ENCODE peak calls at places on chromosomes 3 and 15, in four cellular contexts. One of them, this sample, is unnamed.

GRCh38 chr15:96264801-96265515 is 65.5 kb upstream of the NR2F2 start:
- DNase-seq in GM12878: no peak
- DNase-seq in HL-60: no peak
- DNase-seq in K562: peak
- DNase-seq in this sample: no peak

GRCh38 chr15:61063875-61064320 is 165.2 kb downstream of the RORA start:
- DNase-seq in GM12878: no peak
- DNase-seq in K562: no peak
- DNase-seq in HL-60: no peak
- DNase-seq in this sample: no peak

GRCh38 chr15:94023520-94023919 is 207.8 kb upstream of the MCTP2 start:
- DNase-seq in K562: no peak
- DNase-seq in GM12878: no peak
- DNase-seq in HL-60: no peak
- DNase-seq in this sample: no peak

GRCh38 chr3:140906785-140907184 is 34.9 kb upstream of the SLC25A36 start:
- DNase-seq in HL-60: no peak
- DNase-seq in GM12878: no peak
- DNase-seq in K562: no peak
- DNase-seq in this sample: no peak

GRCh38 chr3:127717357-127718243 is 44.8 kb downstream of the ABTB1 start:
- DNase-seq in K562: no peak
- DNase-seq in GM12878: no peak
- DNase-seq in HL-60: no peak
- DNase-seq in this sample: no peak

GRCh38 chr3:126213376-126214044 is 33.1 kb upstream of the ALDH1L1 start:
- DNase-seq in K562: no peak
- DNase-seq in HL-60: no peak
- DNase-seq in GM12878: no peak
- DNase-seq in this sample: no peak

GRCh38 chr15:86852741-86853140 is 773.1 kb downstream of the AGBL1 start:
- DNase-seq in K562: no peak
- DNase-seq in GM12878: no peak
- DNase-seq in HL-60: no peak
- DNase-seq in this sample: no peak

GRCh38 chr3:171809513-171810277 is 588 bp downstream of the PLD1 start:
- DNase-seq in HL-60: no peak
- DNase-seq in GM12878: no peak
- DNase-seq in K562: peak
- DNase-seq in this sample: peak

GRCh38 chr3:141452045-141452444 is 34.8 kb upstream of the RASA2 start:
- DNase-seq in HL-60: peak
- DNase-seq in GM12878: peak
- DNase-seq in K562: peak
- DNase-seq in this sample: peak

GRCh38 chr15:101049282-101049681 is 130.1 kb downstream of the LRRK1 start:
- DNase-seq in HL-60: no peak
- DNase-seq in K562: no peak
- DNase-seq in GM12878: no peak
- DNase-seq in this sample: no peak
- TF ChIP-seq SPI1 in HL-60: no peak
- TF ChIP-seq SPI1 in K562: no peak
- TF ChIP-seq SPI1 in GM12878: no peak
- TF ChIP-seq SPI1 in this sample: no peak

GRCh38 chr3:121924734-121925133 is 30.5 kb downstream of the SLC15A2 start:
- DNase-seq in HL-60: no peak
- DNase-seq in K562: no peak
- DNase-seq in GM12878: no peak
- DNase-seq in this sample: no peak
- TF ChIP-seq POLR2AphosphoS5 in HL-60: no peak
- TF ChIP-seq POLR2AphosphoS5 in K562: no peak
- TF ChIP-seq POLR2AphosphoS5 in GM12878: no peak
- TF ChIP-seq POLR2AphosphoS5 in this sample: no peak

DNA sequence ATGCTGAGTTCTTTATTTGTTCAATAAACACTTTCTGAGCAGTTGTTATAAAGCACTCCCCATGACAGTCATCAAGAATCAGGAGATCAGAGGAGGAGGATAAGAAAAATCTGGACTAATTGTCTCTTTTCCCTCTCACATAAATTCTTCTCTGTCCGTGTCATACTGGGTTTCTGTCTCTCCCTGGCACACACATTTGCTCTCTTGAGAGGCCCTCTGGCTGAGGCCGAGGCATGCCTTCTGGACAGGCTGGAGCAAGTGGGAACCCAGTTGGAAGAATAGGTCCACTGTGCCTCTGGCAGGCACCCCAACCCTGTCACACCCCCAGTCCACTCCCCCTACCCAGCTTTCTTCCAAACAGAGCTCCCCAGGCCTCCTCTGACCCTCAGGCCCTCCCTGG is 315.8 kb downstream of the UACA start:
- DNase-seq in GM12878: no peak
- DNase-seq in K562: no peak
- DNase-seq in HL-60: no peak
- DNase-seq in this sample: no peak
- TF ChIP-seq SPI1 in GM12878: no peak
- TF ChIP-seq SPI1 in K562: no peak
- TF ChIP-seq SPI1 in HL-60: no peak
- TF ChIP-seq SPI1 in this sample: no peak

GRCh38 chr15:89383635-89384604 is 49.3 kb upstream of the POLG start:
- DNase-seq in HL-60: no peak
- DNase-seq in K562: peak
- DNase-seq in GM12878: no peak
- DNase-seq in this sample: no peak
- TF ChIP-seq POLR2AphosphoS5 in HL-60: no peak
- TF ChIP-seq POLR2AphosphoS5 in K562: no peak
- TF ChIP-seq POLR2AphosphoS5 in GM12878: no peak
- TF ChIP-seq POLR2AphosphoS5 in this sample: no peak

This sample was measured in GM12891.